ENCODE peak calls at places on chromosomes 16 and 17, in nine cellular contexts. One of them, this sample, is unnamed.

GRCh38 chr17:83031321-83031945 is 48.0 kb upstream of the METRNL start:
- DNase-seq in Panc1: no peak
- DNase-seq in left ventricle myocardium inferior: no peak
- DNase-seq in uterus: no peak
- DNase-seq in OCI-LY7: no peak
- DNase-seq in trophoblast cell: no peak
- DNase-seq in cardiac muscle cell: no peak
- DNase-seq in heart right ventricle: no peak
- DNase-seq in A549: no peak
- DNase-seq in this sample: no peak

GRCh38 chr17:35361027-35361426 is 12.4 kb downstream of the SLFN11 start:
- DNase-seq in Panc1: no peak
- DNase-seq in left ventricle myocardium inferior: no peak
- DNase-seq in uterus: no peak
- DNase-seq in OCI-LY7: no peak
- DNase-seq in trophoblast cell: no peak
- DNase-seq in cardiac muscle cell: no peak
- DNase-seq in heart right ventricle: no peak
- DNase-seq in A549: no peak
- DNase-seq in this sample: no peak

GRCh38 chr17:78124081-78124835 is 4.3 kb downstream of the TMC6 start:
- DNase-seq in Panc1: no peak
- DNase-seq in left ventricle myocardium inferior: no peak
- DNase-seq in uterus: no peak
- DNase-seq in OCI-LY7: peak; percentile 94
- DNase-seq in trophoblast cell: peak; percentile 77
- DNase-seq in cardiac muscle cell: no peak
- DNase-seq in heart right ventricle: no peak
- DNase-seq in A549: no peak
- DNase-seq in this sample: no peak

GRCh38 chr16:83689385-83689831 is 118.4 kb upstream of the HSBP1 start:
- DNase-seq in Panc1: no peak
- DNase-seq in left ventricle myocardium inferior: no peak
- DNase-seq in uterus: peak; percentile 17
- DNase-seq in OCI-LY7: no peak
- DNase-seq in trophoblast cell: peak; percentile 7
- DNase-seq in cardiac muscle cell: peak; percentile 96
- DNase-seq in heart right ventricle: peak; percentile 14
- DNase-seq in A549: no peak
- DNase-seq in this sample: peak; percentile 70

GRCh38 chr17:51667722-51668083 is 407.4 kb downstream of the UTP18 start:
- DNase-seq in Panc1: no peak
- DNase-seq in left ventricle myocardium inferior: no peak
- DNase-seq in uterus: no peak
- DNase-seq in OCI-LY7: no peak
- DNase-seq in trophoblast cell: no peak
- DNase-seq in cardiac muscle cell: no peak
- DNase-seq in heart right ventricle: no peak
- DNase-seq in A549: no peak
- DNase-seq in this sample: no peak

GRCh38 chr17:17811381-17812210 is 25.2 kb downstream of the SREBF1 start:
- DNase-seq in Panc1: no peak
- DNase-seq in left ventricle myocardium inferior: no peak
- DNase-seq in uterus: no peak
- DNase-seq in OCI-LY7: no peak
- DNase-seq in trophoblast cell: no peak
- DNase-seq in cardiac muscle cell: peak; percentile 58
- DNase-seq in heart right ventricle: no peak
- DNase-seq in A549: no peak
- DNase-seq in this sample: no peak

GRCh38 chr16:15464401-15465186 is 30.2 kb downstream of the BMERB1 start:
- DNase-seq in Panc1: no peak
- DNase-seq in left ventricle myocardium inferior: no peak
- DNase-seq in uterus: no peak
- DNase-seq in OCI-LY7: no peak
- DNase-seq in trophoblast cell: no peak
- DNase-seq in cardiac muscle cell: no peak
- DNase-seq in heart right ventricle: no peak
- DNase-seq in A549: no peak
- DNase-seq in this sample: no peak

GRCh38 chr16:66391726-66392670 is 25.5 kb downstream of the CDH5 start:
- DNase-seq in Panc1: no peak
- DNase-seq in left ventricle myocardium inferior: no peak
- DNase-seq in uterus: no peak
- DNase-seq in OCI-LY7: no peak
- DNase-seq in trophoblast cell: no peak
- DNase-seq in cardiac muscle cell: no peak
- DNase-seq in heart right ventricle: no peak
- DNase-seq in A549: no peak
- DNase-seq in this sample: no peak

GRCh38 chr17:48526986-48527741 is 3.6 kb downstream of the HOXB1 start:
- DNase-seq in Panc1: no peak
- DNase-seq in left ventricle myocardium inferior: no peak
- DNase-seq in uterus: no peak
- DNase-seq in OCI-LY7: no peak
- DNase-seq in trophoblast cell: no peak
- DNase-seq in cardiac muscle cell: no peak
- DNase-seq in heart right ventricle: no peak
- DNase-seq in A549: no peak
- DNase-seq in this sample: no peak

GRCh38 chr17:39461911-39462641 is 790 bp downstream of the CDK12 start:
- DNase-seq in Panc1: no peak
- DNase-seq in left ventricle myocardium inferior: no peak
- DNase-seq in uterus: peak; percentile 22
- DNase-seq in OCI-LY7: peak; percentile 25
- DNase-seq in trophoblast cell: peak; percentile 29
- DNase-seq in cardiac muscle cell: no peak
- DNase-seq in heart right ventricle: no peak
- DNase-seq in A549: no peak
- DNase-seq in this sample: no peak

GRCh38 chr17:63694229-63694973 is 5.5 kb downstream of the LIMD2 start:
- DNase-seq in Panc1: no peak
- DNase-seq in left ventricle myocardium inferior: no peak
- DNase-seq in uterus: no peak
- DNase-seq in OCI-LY7: peak; percentile 37
- DNase-seq in trophoblast cell: no peak
- DNase-seq in cardiac muscle cell: peak; percentile 6
- DNase-seq in heart right ventricle: no peak
- DNase-seq in A549: no peak
- DNase-seq in this sample: no peak

GRCh38 chr17:63693411-63694113 is 6.4 kb downstream of the LIMD2 start:
- DNase-seq in Panc1: no peak
- DNase-seq in left ventricle myocardium inferior: no peak
- DNase-seq in uterus: no peak
- DNase-seq in OCI-LY7: no peak
- DNase-seq in trophoblast cell: no peak
- DNase-seq in cardiac muscle cell: no peak
- DNase-seq in heart right ventricle: no peak
- DNase-seq in A549: no peak
- DNase-seq in this sample: no peak

GRCh38 chr17:63696381-63696961 is 3.5 kb downstream of the LIMD2 start:
- DNase-seq in Panc1: no peak
- DNase-seq in left ventricle myocardium inferior: no peak
- DNase-seq in uterus: no peak
- DNase-seq in OCI-LY7: peak; percentile 84
- DNase-seq in trophoblast cell: no peak
- DNase-seq in cardiac muscle cell: peak; percentile 47
- DNase-seq in heart right ventricle: no peak
- DNase-seq in A549: peak; percentile 65
- DNase-seq in this sample: no peak

GRCh38 chr17:63695889-63696288 is 4.0 kb downstream of the LIMD2 start:
- DNase-seq in Panc1: no peak
- DNase-seq in left ventricle myocardium inferior: no peak
- DNase-seq in uterus: no peak
- DNase-seq in OCI-LY7: no peak
- DNase-seq in trophoblast cell: no peak
- DNase-seq in cardiac muscle cell: no peak
- DNase-seq in heart right ventricle: no peak
- DNase-seq in A549: no peak
- DNase-seq in this sample: no peak

DNA sequence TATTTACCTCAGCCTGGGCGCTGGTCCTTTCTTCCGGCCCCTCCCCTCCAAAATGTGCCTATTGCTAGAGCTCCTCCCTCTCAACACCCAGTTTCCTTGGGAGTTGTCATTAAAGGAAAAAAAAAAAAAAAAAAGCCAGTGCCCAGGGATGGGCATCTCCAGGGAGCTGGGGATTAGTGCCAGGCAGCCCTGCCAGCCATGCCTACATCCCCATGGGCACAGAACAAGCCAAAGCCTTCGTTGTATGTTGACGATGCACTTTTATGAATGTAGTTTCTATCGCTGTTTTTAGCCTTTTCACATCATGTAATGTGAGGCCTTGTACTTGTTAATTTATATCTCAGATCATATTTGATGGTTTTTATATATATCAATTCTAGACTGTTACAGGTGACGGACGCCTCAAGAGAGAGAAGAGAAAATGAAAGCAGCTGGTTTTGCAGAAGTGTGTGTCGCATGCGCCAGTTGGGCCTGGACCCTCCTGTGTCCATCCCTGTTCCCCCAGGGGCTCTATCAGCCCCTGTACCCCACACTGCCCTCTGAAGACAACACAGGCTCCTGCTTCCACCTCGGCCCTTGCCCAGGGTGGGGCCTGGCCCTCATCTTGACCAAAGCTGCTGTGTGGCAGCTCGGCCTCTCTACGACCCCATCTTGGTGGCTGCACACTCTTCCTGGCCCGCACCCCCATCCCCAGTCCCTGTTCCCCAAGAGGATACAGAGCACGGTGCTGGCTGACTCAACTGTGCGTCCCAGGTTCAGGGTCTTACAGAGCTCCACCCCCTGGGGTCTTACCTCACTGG is 4.8 kb downstream of the LIMD2 start:
- DNase-seq in Panc1: no peak
- DNase-seq in left ventricle myocardium inferior: no peak
- DNase-seq in uterus: no peak
- DNase-seq in OCI-LY7: peak; percentile 32
- DNase-seq in trophoblast cell: no peak
- DNase-seq in cardiac muscle cell: no peak
- DNase-seq in heart right ventricle: no peak
- DNase-seq in A549: no peak
- DNase-seq in this sample: no peak
- H3K27ac ChIP-seq in Panc1: no peak overlapping the region
- H3K27ac ChIP-seq in left ventricle myocardium inferior: no peak overlapping the region
- H3K27ac ChIP-seq in uterus: no peak overlapping the region
- H3K27ac ChIP-seq in OCI-LY7: peak overlapping the region; percentile 95
- H3K27ac ChIP-seq in trophoblast cell: no peak overlapping the region
- H3K27ac ChIP-seq in cardiac muscle cell: no peak overlapping the region
- H3K27ac ChIP-seq in heart right ventricle: no peak overlapping the region
- H3K27ac ChIP-seq in A549: no peak overlapping the region
- H3K27ac ChIP-seq in this sample: no peak overlapping the region

GRCh38 chr16:75262104-75262799 is 10.8 kb upstream of the BCAR1 start:
- DNase-seq in Panc1: no peak
- DNase-seq in left ventricle myocardium inferior: peak; percentile 36
- DNase-seq in uterus: peak; percentile 69
- DNase-seq in OCI-LY7: no peak
- DNase-seq in trophoblast cell: no peak
- DNase-seq in cardiac muscle cell: peak; percentile 65
- DNase-seq in heart right ventricle: peak; percentile 24
- DNase-seq in A549: no peak
- DNase-seq in this sample: no peak

GRCh38 chr16:75263291-75263962 is 12.0 kb upstream of the BCAR1 start:
- DNase-seq in Panc1: no peak
- DNase-seq in left ventricle myocardium inferior: no peak
- DNase-seq in uterus: peak; percentile 17
- DNase-seq in OCI-LY7: no peak
- DNase-seq in trophoblast cell: no peak
- DNase-seq in cardiac muscle cell: no peak
- DNase-seq in heart right ventricle: no peak
- DNase-seq in A549: no peak
- DNase-seq in this sample: no peak

GRCh38 chr16:75260856-75261589 is 9.6 kb upstream of the BCAR1 start:
- DNase-seq in Panc1: no peak
- DNase-seq in left ventricle myocardium inferior: no peak
- DNase-seq in uterus: peak; percentile 12
- DNase-seq in OCI-LY7: no peak
- DNase-seq in trophoblast cell: no peak
- DNase-seq in cardiac muscle cell: no peak
- DNase-seq in heart right ventricle: no peak
- DNase-seq in A549: no peak
- DNase-seq in this sample: no peak

GRCh38 chr16:75262800-75263127 is 11.3 kb upstream of the BCAR1 start:
- DNase-seq in Panc1: no peak
- DNase-seq in left ventricle myocardium inferior: no peak
- DNase-seq in uterus: no peak
- DNase-seq in OCI-LY7: no peak
- DNase-seq in trophoblast cell: no peak
- DNase-seq in cardiac muscle cell: no peak
- DNase-seq in heart right ventricle: no peak
- DNase-seq in A549: no peak
- DNase-seq in this sample: no peak

DNA sequence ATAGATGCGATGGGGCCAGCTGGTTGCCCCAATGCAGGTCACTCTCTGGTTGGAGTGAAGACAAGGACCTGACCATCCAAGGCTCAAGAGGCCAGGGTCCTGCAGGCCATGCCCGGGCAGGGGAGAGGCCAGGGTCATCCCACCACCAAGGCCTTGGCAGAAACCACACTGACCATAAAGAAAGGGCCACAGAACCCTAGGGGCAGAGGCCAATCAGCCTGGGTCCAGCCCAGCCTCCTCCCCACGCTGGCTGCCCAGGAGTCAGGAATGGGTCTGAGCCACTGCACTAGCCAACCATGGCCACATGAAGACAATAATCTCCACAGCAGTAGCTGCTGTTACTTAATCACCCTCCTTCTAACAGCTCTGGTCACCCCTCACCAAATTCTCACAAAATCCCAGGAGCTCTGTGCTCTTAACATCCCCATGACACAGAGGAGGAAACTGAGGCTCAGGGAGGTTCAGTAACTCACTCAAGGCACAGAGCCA is 10.2 kb upstream of the BCAR1 start:
- DNase-seq in Panc1: no peak
- DNase-seq in left ventricle myocardium inferior: no peak
- DNase-seq in uterus: peak; percentile 11
- DNase-seq in OCI-LY7: no peak
- DNase-seq in trophoblast cell: no peak
- DNase-seq in cardiac muscle cell: no peak
- DNase-seq in heart right ventricle: no peak
- DNase-seq in A549: no peak
- DNase-seq in this sample: no peak
- H3K27ac ChIP-seq in Panc1: no peak overlapping the region
- H3K27ac ChIP-seq in left ventricle myocardium inferior: peak overlapping the region; percentile 98
- H3K27ac ChIP-seq in uterus: peak overlapping the region; percentile 84
- H3K27ac ChIP-seq in OCI-LY7: no peak overlapping the region
- H3K27ac ChIP-seq in trophoblast cell: no peak overlapping the region
- H3K27ac ChIP-seq in cardiac muscle cell: peak overlapping the region; percentile 28
- H3K27ac ChIP-seq in heart right ventricle: peak overlapping the region; percentile 41
- H3K27ac ChIP-seq in A549: peak overlapping the region; percentile 97
- H3K27ac ChIP-seq in this sample: no peak overlapping the region

GRCh38 chr17:76529643-76530488 is 7.6 kb downstream of the CYGB start:
- DNase-seq in Panc1: no peak
- DNase-seq in left ventricle myocardium inferior: peak; percentile 95
- DNase-seq in uterus: peak; percentile 86
- DNase-seq in OCI-LY7: peak; percentile 39
- DNase-seq in trophoblast cell: no peak
- DNase-seq in cardiac muscle cell: peak; percentile 96
- DNase-seq in heart right ventricle: peak; percentile 92
- DNase-seq in A549: no peak
- DNase-seq in this sample: no peak
- H3K27ac ChIP-seq in Panc1: peak overlapping the region; percentile 67
- H3K27ac ChIP-seq in left ventricle myocardium inferior: peak overlapping the region; percentile 98
- H3K27ac ChIP-seq in uterus: peak overlapping the region; percentile 94
- H3K27ac ChIP-seq in OCI-LY7: peak overlapping the region; percentile 94
- H3K27ac ChIP-seq in trophoblast cell: peak overlapping the region; percentile 24
- H3K27ac ChIP-seq in cardiac muscle cell: peak overlapping the region; percentile 30
- H3K27ac ChIP-seq in heart right ventricle: peak overlapping the region; percentile 96
- H3K27ac ChIP-seq in A549: peak overlapping the region; percentile 76
- H3K27ac ChIP-seq in this sample: peak overlapping the region; percentile 88

GRCh38 chr17:30812218-30813177 is 12.0 kb downstream of the CRLF3 start:
- DNase-seq in Panc1: no peak
- DNase-seq in left ventricle myocardium inferior: no peak
- DNase-seq in uterus: no peak
- DNase-seq in OCI-LY7: no peak
- DNase-seq in trophoblast cell: no peak
- DNase-seq in cardiac muscle cell: peak; percentile 39
- DNase-seq in heart right ventricle: no peak
- DNase-seq in A549: no peak
- DNase-seq in this sample: peak; percentile 60
- H3K27ac ChIP-seq in Panc1: no peak overlapping the region
- H3K27ac ChIP-seq in left ventricle myocardium inferior: peak overlapping the region; percentile 34
- H3K27ac ChIP-seq in uterus: no peak overlapping the region
- H3K27ac ChIP-seq in OCI-LY7: peak overlapping the region; percentile 43
- H3K27ac ChIP-seq in trophoblast cell: no peak overlapping the region
- H3K27ac ChIP-seq in cardiac muscle cell: peak overlapping the region; percentile 57
- H3K27ac ChIP-seq in heart right ventricle: peak overlapping the region; percentile 36
- H3K27ac ChIP-seq in A549: no peak overlapping the region
- H3K27ac ChIP-seq in this sample: peak overlapping the region; percentile 95

This sample was measured in epithelial cell of prostate.